ENCODE peak calls at places on chromosome 1, in four cellular contexts. F, R, K and J are unnamed samples.

GRCh38 chr1:224726783-224727182 is 110.7 kb downstream of the CNIH3 start:
- DNase-seq in K (no peak), F (no peak), R (no peak), J (no peak)

GRCh38 chr1:10457910-10458309 is 8.1 kb downstream of the CORT start:
- DNase-seq in F (no peak), R (no peak), K (no peak), J (no peak)

GRCh38 chr1:16988210-16988609 is 7.8 kb upstream of the MFAP2 start:
- DNase-seq in F (no peak), K (no peak), R (no peak), J (no peak)

GRCh38 chr1:225508538-225509375 is 80.9 kb upstream of the LBR start:
- DNase-seq in F (no peak), K (peak), R (no peak), J (no peak)

GRCh38 chr1:230243583-230244377 is 176.7 kb downstream of the GALNT2 start:
- DNase-seq in R (no peak), F (no peak), K (no peak), J (no peak)

GRCh38 chr1:99843760-99844159 is 6.4 kb upstream of the AGL start:
- DNase-seq in R (no peak), K (no peak), F (no peak), J (no peak)

GRCh38 chr1:7893529-7894180 is 40.8 kb upstream of the UTS2 start:
- DNase-seq in F (no peak), K (no peak), R (no peak), J (no peak)

GRCh38 chr1:154956557-154956956 is 658 bp upstream of the PBXIP1 start:
- DNase-seq in R (no peak), K (no peak), F (no peak), J (no peak)

GRCh38 chr1:102105931-102106550 is 109.3 kb upstream of the OLFM3 start:
- DNase-seq in R (no peak), F (no peak), K (no peak), J (no peak)

GRCh38 chr1:31954607-31955283 is 16.6 kb upstream of the PTP4A2 start:
- DNase-seq in R (peak), F (no peak), K (peak), J (no peak)

GRCh38 chr1:58785424-58786058 is 1.7 kb upstream of the JUN start:
- DNase-seq in R (no peak), K (peak), F (peak), J (peak)

GRCh38 chr1:31725777-31726535 is 22.1 kb upstream of the COL16A1 start:
- DNase-seq in R (no peak), K (no peak), F (no peak), J (no peak)

GRCh38 chr1:235127774-235128452 is 724 bp downstream of the TOMM20 start:
- DNase-seq in K (no peak), F (no peak), R (no peak), J (no peak)

GRCh38 chr1:187261637-187262036 is 432.9 kb downstream of the PLA2G4A start:
- DNase-seq in K (no peak), R (no peak), F (no peak), J (no peak)

GRCh38 chr1:12565966-12566352 is 52.1 kb downstream of the DHRS3 start:
- DNase-seq in R (no peak), F (no peak), K (no peak), J (no peak)

GRCh38 chr1:117301906-117302305 is 65.3 kb upstream of the MAN1A2 start:
- DNase-seq in R (no peak), K (no peak), F (no peak), J (no peak)

GRCh38 chr1:203117611-203118575 is 9.6 kb upstream of the ADORA1 start:
- DNase-seq in K (peak), R (peak), F (peak), J (no peak)

GRCh38 chr1:85451236-85451830 is 13.6 kb downstream of the DDAH1 start:
- DNase-seq in F (no peak), R (no peak), K (no peak), J (no peak)

GRCh38 chr1:204268101-204268500 is 54.3 kb upstream of the GOLT1A start:
- DNase-seq in F (no peak), R (no peak), K (no peak), J (no peak)

GRCh38 chr1:16134906-16135305 is 21.0 kb downstream of the EPHA2 start:
- DNase-seq in R (no peak), F (no peak), K (no peak), J (no peak)

GRCh38 chr1:160779662-160780397 is 16.1 kb upstream of the LY9 start:
- DNase-seq in R (peak), F (peak), K (peak), J (no peak)

GRCh38 chr1:164587617-164588367 is 28.8 kb downstream of the PBX1 start:
- DNase-seq in R (no peak), F (no peak), K (no peak), J (no peak)

GRCh38 chr1:145991799-145992412 is 4.5 kb downstream of the TXNIP start:
- DNase-seq in F (no peak), R (no peak), K (no peak), J (no peak)

GRCh38 chr1:20210736-20211405 is 24.6 kb upstream of the PLA2G2C start:
- DNase-seq in R (no peak), K (no peak), F (no peak), J (no peak)

GRCh38 chr1:204254031-204254661 is 40.4 kb upstream of the GOLT1A start:
- DNase-seq in K (peak), R (no peak), F (no peak), J (no peak)

GRCh38 chr1:118811156-118811555 is 177.0 kb downstream of the TBX15 start:
- DNase-seq in K (no peak), R (no peak), F (no peak), J (no peak)
- TF ChIP-seq CREB1 in K (no peak), R (no peak), F (no peak), J (no peak)

DNA sequence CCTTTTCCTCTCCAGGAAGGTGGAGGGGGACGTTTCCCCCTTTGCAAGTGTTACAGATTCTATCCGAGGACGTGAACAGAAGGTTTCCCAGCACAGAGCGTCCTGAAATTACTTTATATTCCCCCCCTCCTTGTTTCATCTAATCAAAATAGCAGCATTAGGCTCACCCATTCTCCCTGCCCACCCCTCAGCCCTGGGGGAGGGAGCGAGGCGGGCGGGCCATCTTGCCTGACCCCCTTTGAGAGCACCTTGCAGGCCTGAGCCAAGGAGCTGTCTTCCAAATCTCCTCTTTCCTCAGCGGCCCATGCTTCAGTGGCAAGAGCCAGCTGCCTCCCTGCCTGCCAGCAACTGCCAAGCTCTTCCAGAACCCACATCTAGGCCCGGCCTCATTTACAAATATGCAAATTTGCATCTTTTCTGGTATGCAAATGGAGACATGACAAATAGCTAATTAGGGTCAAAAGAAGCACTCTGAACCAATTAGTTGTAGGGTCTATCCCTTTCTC is 69.1 kb upstream of the POU3F1 start:
- DNase-seq in R (no peak), F (no peak), K (no peak), J (no peak)
- TF ChIP-seq CREM in R (no peak), F (no peak), K (no peak), J (no peak)

GRCh38 chr1:70353641-70354331 is 736 bp downstream of the ANKRD13C start:
- DNase-seq in R (peak), F (peak), K (peak), J (peak)
- TF ChIP-seq CREB1 in R (no peak), F (no peak), K (no peak), J (no peak)

GRCh38 chr1:18278953-18279712 is 171.5 kb downstream of the IGSF21 start:
- DNase-seq in R (no peak), K (no peak), F (peak), J (no peak)
- TF ChIP-seq CREM in R (no peak), K (no peak), F (no peak), J (no peak)

DNA sequence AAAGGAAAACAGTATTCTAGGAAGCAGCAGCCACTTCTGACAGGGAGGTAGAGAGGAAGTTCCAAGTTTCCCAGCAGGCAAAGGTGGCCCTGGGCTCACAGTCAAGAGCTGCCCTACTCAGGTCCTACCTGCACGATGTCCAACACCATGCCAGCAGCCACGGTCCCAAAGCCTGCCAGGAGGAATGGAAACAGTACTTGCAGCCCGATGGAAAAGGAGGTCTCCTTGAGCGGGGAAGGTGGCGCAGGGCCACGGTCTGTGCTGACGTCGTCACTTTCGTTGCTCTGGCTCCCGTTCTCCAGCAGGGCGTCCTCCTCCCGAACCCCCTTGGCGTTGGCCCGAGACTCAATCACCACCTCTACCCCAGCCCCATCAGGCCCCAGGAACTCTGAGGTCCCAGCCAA is 3.1 kb downstream of the SLC41A1 start:
- DNase-seq in K (no peak), R (no peak), F (no peak), J (no peak)
- TF ChIP-seq CREB1 in K (no peak), R (no peak), F (no peak), J (no peak)

DNA sequence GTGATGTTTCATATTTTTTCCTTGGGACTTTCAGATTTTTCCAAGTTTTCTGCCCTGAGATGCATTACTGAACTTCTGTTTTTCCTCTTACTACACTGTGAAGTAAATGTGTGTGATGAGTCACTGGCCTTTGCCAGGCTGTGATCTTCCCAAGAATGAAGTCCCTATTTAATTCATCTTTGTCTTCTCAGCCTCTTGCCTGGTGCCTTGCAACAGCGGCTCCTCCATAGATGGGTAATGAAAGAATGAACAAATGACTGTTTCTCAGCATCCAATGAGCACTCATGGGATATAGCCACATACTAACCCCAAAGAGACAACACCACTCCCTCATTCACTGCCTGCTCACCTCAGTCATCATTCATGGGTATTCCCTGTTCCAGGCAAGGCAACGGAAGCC is 72.1 kb downstream of the HIVEP3 start:
- DNase-seq in F (no peak), R (no peak), K (no peak), J (no peak)
- TF ChIP-seq CREM in F (no peak), R (no peak), K (no peak), J (no peak)

DNA sequence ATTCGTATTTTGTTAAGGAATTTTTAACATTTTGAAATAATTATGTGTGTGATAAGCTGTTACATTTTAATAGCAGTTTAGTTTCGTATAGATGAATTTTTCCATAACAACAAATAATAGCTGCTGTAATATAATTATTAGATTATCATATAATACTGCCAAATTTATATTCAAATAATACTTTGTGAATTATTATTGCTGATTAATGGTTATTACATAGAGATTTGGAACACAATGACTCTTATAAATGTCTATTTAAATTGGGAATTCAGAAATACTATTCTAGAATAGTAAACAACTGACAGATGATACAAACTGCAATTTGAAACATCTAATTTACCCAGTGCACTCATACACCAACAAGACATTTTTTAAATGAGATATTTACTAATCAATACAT is 73.2 kb upstream of the NEK7 start:
- DNase-seq in F (no peak), K (no peak), R (no peak), J (no peak)
- TF ChIP-seq CREB1 in F (no peak), K (no peak), R (no peak), J (no peak)